ENCODE peak calls at places on chromosomes 2 and 18, in six cellular contexts. W is stimulated activated naive B cell treated with anti-CD40 and anti-IgM and Interleukin-4, amounts not matched to agents 10 μg/mL and 1 μg/mL and 100 μg/mL, for 72 hours; C is body of pancreas; B is lung microvascular endothelial cell; V is DMS79 treated with DMSO at 0.1 percent for 48 hours; E is NCI-H1092 treated with DMSO at 0.1 percent for 48 hours. X is an unnamed sample.

GRCh38 chr2:1862881-1863280 is 118.6 kb upstream of the PXDN start:
- DNase-seq in E (no peak), C (no peak), B (no peak), W (no peak), V (no peak), X (no peak)

GRCh38 chr2:119218478-119219064 is 5.1 kb upstream of the STEAP3 start:
- DNase-seq in W (no peak), V (peak; percentile 62), B (peak; percentile 66), E (peak; percentile 69), C (peak; percentile 70), X (peak; percentile 66)

GRCh38 chr18:58670561-58671121 is 624 bp upstream of the MALT1 start:
- DNase-seq in B (peak; percentile 39), W (no peak), E (peak; percentile 55), C (no peak), V (peak; percentile 47), X (no peak)

GRCh38 chr2:54936766-54937165 is 113.5 kb downstream of the RTN4 start:
- DNase-seq in E (no peak), V (no peak), W (no peak), B (no peak), C (no peak), X (no peak)

GRCh38 chr2:55824554-55825096 is 99.0 kb downstream of the EFEMP1 start:
- DNase-seq in W (no peak), V (no peak), C (no peak), E (no peak), B (no peak), X (peak; percentile 22)

GRCh38 chr2:54103454-54104314 is 11.7 kb upstream of the ACYP2 start:
- DNase-seq in B (peak; percentile 80), W (peak; percentile 59), E (no peak), C (no peak), V (no peak), X (no peak)

GRCh38 chr2:40285391-40285790 is 166.5 kb downstream of the SLC8A1 start:
- DNase-seq in W (no peak), E (no peak), V (no peak), B (no peak), C (no peak), X (no peak)

GRCh38 chr18:74166397-74166796 is 18.1 kb downstream of the TIMM21 start:
- DNase-seq in W (no peak), E (no peak), B (no peak), C (no peak), V (no peak), X (no peak)

GRCh38 chr2:11674983-11675382 is 5.0 kb upstream of the NTSR2 start:
- DNase-seq in W (no peak), E (no peak), C (no peak), V (no peak), B (no peak), X (peak; percentile 1)

GRCh38 chr18:23227729-23228075 is 92.4 kb downstream of the CABLES1 start:
- DNase-seq in V (peak; percentile 84), C (no peak), E (peak; percentile 91), W (no peak), B (peak; percentile 11), X (no peak)

GRCh38 chr2:9984217-9984739 is 32.8 kb downstream of the GRHL1 start:
- DNase-seq in B (peak; percentile 57), V (peak; percentile 3), W (no peak), E (no peak), C (no peak), X (no peak)

GRCh38 chr2:184599875-184600227 is 1.5 kb downstream of the ZNF804A start:
- DNase-seq in E (no peak), V (no peak), C (no peak), B (no peak), W (no peak), X (no peak)

GRCh38 chr2:174004900-174005605 is 39.9 kb upstream of the SP3 start:
- DNase-seq in W (no peak), C (no peak), B (no peak), V (no peak), E (no peak), X (no peak)

GRCh38 chr2:10397878-10398277 is 50.2 kb downstream of the ODC1 start:
- DNase-seq in E (no peak), B (no peak), C (no peak), V (no peak), W (no peak), X (no peak)

GRCh38 chr2:172431428-172431827 is 4.0 kb downstream of the ITGA6 start:
- DNase-seq in B (peak; percentile 56), W (no peak), E (no peak), V (no peak), C (peak; percentile 64), X (no peak)

GRCh38 chr2:29106980-29107388 is 8.2 kb upstream of the CLIP4 start:
- DNase-seq in C (no peak), V (peak; percentile 24), W (no peak), E (peak; percentile 7), B (no peak), X (no peak)

GRCh38 chr2:223587301-223587700 is 14.9 kb downstream of the SCG2 start:
- DNase-seq in W (no peak), V (no peak), E (no peak), C (no peak), B (no peak), X (no peak)

GRCh38 chr2:100272848-100273329 is 49.4 kb downstream of the LONRF2 start:
- DNase-seq in E (no peak), C (no peak), W (no peak), V (no peak), B (no peak), X (peak; percentile 63)

GRCh38 chr18:1270081-1270480 is 365.4 kb downstream of the ADCYAP1 start:
- DNase-seq in B (no peak), V (no peak), E (no peak), C (peak; percentile 34), W (no peak), X (no peak)

GRCh38 chr18:25075793-25076192 is 276.2 kb downstream of the ZNF521 start:
- DNase-seq in W (no peak), B (no peak), V (no peak), E (no peak), C (no peak), X (no peak)

GRCh38 chr2:97267411-97268074 is 154.6 kb downstream of the ANKRD36 start:
- DNase-seq in C (peak; percentile 14), E (no peak), W (peak; percentile 0), V (no peak), B (peak; percentile 0), X (peak; percentile 12)

GRCh38 chr2:207561386-207562080 is 31.8 kb downstream of the CREB1 start:
- DNase-seq in W (no peak), V (no peak), B (peak; percentile 56), C (no peak), E (no peak), X (no peak)

GRCh38 chr2:3099145-3099859 is 278.3 kb downstream of the EIPR1 start:
- DNase-seq in W (no peak), V (no peak), E (no peak), C (no peak), B (no peak), X (no peak)

GRCh38 chr2:29522951-29523669 is 398.3 kb downstream of the ALK start:
- DNase-seq in C (no peak), V (no peak), W (no peak), B (no peak), E (no peak), X (no peak)

GRCh38 chr2:219350215-219350937 is 17.8 kb upstream of the RESP18 start:
- DNase-seq in W (no peak), E (no peak), B (no peak), C (no peak), V (no peak), X (no peak)

GRCh38 chr2:20216130-20217025 is 8.6 kb downstream of the SDC1 start:
- DNase-seq in V (no peak), B (no peak), C (no peak), E (no peak), W (no peak), X (no peak)

GRCh38 chr2:177161741-177162440 is 50.7 kb upstream of the HNRNPA3 start:
- DNase-seq in B (peak; percentile 59), W (no peak), C (no peak), E (peak; percentile 5), V (no peak), X (no peak)

GRCh38 chr2:15634846-15635490 is 43.3 kb downstream of the DDX1 start:
- DNase-seq in B (peak; percentile 55), W (no peak), E (no peak), C (no peak), V (no peak), X (no peak)